ENCODE peak calls at places on chromosomes 12 and 14, in seven cellular contexts. R is stomach, N is Peyer's patch, K is ovary, E is lower leg skin, U is H54, X is tibial nerve. J is an unnamed sample.

GRCh38 chr14:94673781-94674231 is 61.6 kb downstream of the SERPINA3 start:
- DNase-seq in E (no peak), U (no peak), R (peak), N (no peak), K (no peak), X (no peak), J (no peak)

GRCh38 chr12:54956818-54957641 is 27.5 kb downstream of the TESPA1 start:
- DNase-seq in R (no peak), X (no peak), K (no peak), N (no peak), U (no peak), E (no peak), J (no peak)

GRCh38 chr12:72499244-72499643 is 227.1 kb downstream of the TRHDE start:
- DNase-seq in N (no peak), E (no peak), K (no peak), U (no peak), X (no peak), R (no peak), J (no peak)

GRCh38 chr12:132205271-132206092 is 61.2 kb downstream of the NOC4L start:
- DNase-seq in R (no peak), K (no peak), X (no peak), E (no peak), N (no peak), U (no peak), J (no peak)

GRCh38 chr12:2691001-2691339 is 103.8 kb upstream of the FKBP4 start:
- DNase-seq in U (no peak), X (no peak), K (no peak), R (no peak), N (peak), E (no peak), J (no peak)

GRCh38 chr12:1803736-1804135 is 16.6 kb upstream of the LRTM2 start:
- DNase-seq in U (no peak), E (no peak), X (no peak), R (no peak), K (no peak), N (peak), J (no peak)

GRCh38 chr14:67461341-67461985 is 27.1 kb downstream of the TMEM229B start:
- DNase-seq in K (no peak), R (no peak), X (no peak), E (no peak), U (no peak), N (no peak), J (no peak)

GRCh38 chr14:90091393-90091792 is 29.6 kb downstream of the KCNK13 start:
- DNase-seq in U (no peak), R (no peak), X (no peak), K (no peak), E (no peak), N (no peak), J (no peak)

GRCh38 chr14:79514700-79515099 is 696.6 kb downstream of the DIO2 start:
- DNase-seq in K (no peak), E (no peak), U (no peak), N (no peak), R (no peak), X (no peak), J (no peak)

GRCh38 chr14:104794099-104794498 is 1.4 kb downstream of the AKT1 start:
- DNase-seq in R (peak), X (no peak), N (peak), K (peak), U (no peak), E (no peak), J (no peak)

GRCh38 chr14:84065811-84066210 is 1464.1 kb upstream of the FLRT2 start:
- DNase-seq in E (no peak), N (no peak), X (no peak), R (no peak), U (no peak), K (no peak), J (no peak)

GRCh38 chr14:68401855-68402254 is 391.0 kb downstream of the ZFP36L1 start:
- DNase-seq in E (no peak), N (no peak), K (no peak), X (no peak), R (no peak), U (no peak), J (no peak)

GRCh38 chr14:96811265-96811664 is 14.1 kb downstream of the VRK1 start:
- DNase-seq in X (no peak), U (no peak), K (no peak), N (no peak), E (no peak), R (no peak), J (no peak)

GRCh38 chr12:124921200-124922008 is 7.0 kb upstream of the UBC start:
- DNase-seq in N (peak), K (peak), R (peak), X (peak), U (no peak), E (peak), J (peak)
- TF ChIP-seq POLR2A in N (peak), K (no peak), R (no peak), X (no peak), U (no peak), E (no peak), J (no peak)

GRCh38 chr12:89352492-89353187 is at the start of gene DUSP6:
- DNase-seq in R (peak), U (peak), X (peak), K (peak), E (peak), N (peak), J (peak)
- TF ChIP-seq POLR2A in R (no peak), U (peak), X (peak), K (peak), E (peak), N (peak), J (peak)

GRCh38 chr12:63816031-63816430 is 28.5 kb upstream of the SRGAP1 start:
- DNase-seq in R (no peak), N (no peak), X (no peak), E (no peak), K (no peak), U (no peak), J (no peak)
- TF ChIP-seq POLR2A in R (no peak), N (no peak), X (no peak), E (no peak), K (no peak), U (no peak), J (no peak)

GRCh38 chr12:109998904-109999648 is at the start of gene ANKRD13A:
- DNase-seq in R (peak), E (peak), U (peak), N (peak), K (peak), X (peak), J (peak)
- TF ChIP-seq POLR2A in R (no peak), E (peak), U (peak), N (peak), K (no peak), X (peak), J (peak)

DNA sequence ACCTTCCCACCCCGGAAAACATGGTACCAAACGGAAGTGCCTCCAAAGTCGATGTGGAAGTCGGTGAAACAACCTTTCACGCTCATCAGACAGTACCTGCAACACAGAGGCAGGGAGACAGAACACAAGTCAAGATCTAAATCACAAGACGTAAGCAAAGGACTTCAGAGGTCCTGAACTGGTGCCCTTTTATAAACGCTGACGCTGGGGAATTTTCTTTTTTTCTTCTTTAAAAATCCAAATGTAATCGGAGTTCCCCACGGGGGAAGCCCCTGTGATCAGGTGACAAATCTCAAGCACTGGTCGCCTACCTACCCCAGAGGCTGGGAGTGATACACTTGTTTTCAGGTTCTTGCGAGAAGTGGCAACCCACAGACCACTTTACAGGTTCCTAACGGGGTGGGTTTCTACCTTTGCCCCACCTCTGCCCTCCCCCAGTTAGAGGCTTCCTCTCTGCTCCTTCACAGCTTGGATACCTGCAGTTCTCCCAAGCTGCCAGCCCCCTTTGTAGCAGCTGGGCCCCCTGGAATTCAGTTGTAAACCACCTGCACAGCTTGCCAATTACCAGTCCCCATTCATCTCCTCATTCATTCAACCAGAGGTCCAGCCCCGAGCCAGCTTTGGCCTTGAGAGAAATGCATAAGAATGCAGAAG is 46.2 kb downstream of the KDM2B start:
- DNase-seq in E (no peak), K (no peak), X (no peak), R (no peak), U (no peak), N (no peak), J (no peak)
- TF ChIP-seq POLR2A in E (no peak), K (no peak), X (no peak), R (no peak), U (no peak), N (no peak), J (no peak)

GRCh38 chr14:59189822-59190368 is 1.4 kb downstream of the DAAM1 start:
- DNase-seq in R (peak), E (peak), N (peak), K (peak), X (peak), U (peak), J (peak)
- TF ChIP-seq POLR2A in R (no peak), E (no peak), N (no peak), K (peak), X (no peak), U (no peak), J (no peak)

GRCh38 chr12:6765634-6766581 is at the start of gene PTMS:
- DNase-seq in R (peak), X (peak), U (no peak), N (peak), K (peak), E (peak), J (peak)
- TF ChIP-seq POLR2A in R (no peak), X (peak), U (peak), N (peak), K (peak), E (peak), J (peak)

J was measured in prostate gland.